ENCODE peak calls at places on chromosomes 4 and X, in eight cellular contexts. One of them, this sample, is unnamed.

GRCh38 chrX:68829594-68830485 is 1.0 kb downstream of the EFNB1 start:
- DNase-seq in GM12878: no peak
- DNase-seq in CD8-positive, alpha-beta T cell: no peak
- DNase-seq in astrocyte of the spinal cord: peak; percentile 29
- DNase-seq in IMR-90: peak; percentile 19
- DNase-seq in SK-N-SH: peak; percentile 49
- DNase-seq in upper lobe of right lung: no peak
- DNase-seq in lower leg skin: peak; percentile 87
- DNase-seq in this sample: no peak

GRCh38 chr4:127400736-127401346 is 231.9 kb upstream of the INTU start:
- DNase-seq in GM12878: peak; percentile 9
- DNase-seq in SK-N-SH: peak; percentile 28
- DNase-seq in upper lobe of right lung: no peak
- DNase-seq in astrocyte of the spinal cord: peak; percentile 85
- DNase-seq in IMR-90: peak; percentile 83
- DNase-seq in lower leg skin: no peak
- DNase-seq in CD8-positive, alpha-beta T cell: no peak
- DNase-seq in this sample: peak; percentile 83

GRCh38 chr4:137735561-137736104 is 203.3 kb upstream of the PCDH18 start:
- DNase-seq in GM12878: no peak
- DNase-seq in SK-N-SH: no peak
- DNase-seq in CD8-positive, alpha-beta T cell: no peak
- DNase-seq in lower leg skin: peak; percentile 58
- DNase-seq in astrocyte of the spinal cord: no peak
- DNase-seq in upper lobe of right lung: peak; percentile 20
- DNase-seq in IMR-90: no peak
- DNase-seq in this sample: no peak

GRCh38 chr4:113602829-113603228 is 158.7 kb downstream of the CAMK2D start:
- DNase-seq in upper lobe of right lung: no peak
- DNase-seq in lower leg skin: no peak
- DNase-seq in CD8-positive, alpha-beta T cell: no peak
- DNase-seq in SK-N-SH: no peak
- DNase-seq in GM12878: no peak
- DNase-seq in astrocyte of the spinal cord: no peak
- DNase-seq in IMR-90: no peak
- DNase-seq in this sample: no peak

GRCh38 chr4:182752158-182752910 is 164.9 kb downstream of the DCTD start:
- DNase-seq in SK-N-SH: no peak
- DNase-seq in astrocyte of the spinal cord: peak; percentile 79
- DNase-seq in IMR-90: peak; percentile 83
- DNase-seq in upper lobe of right lung: no peak
- DNase-seq in CD8-positive, alpha-beta T cell: no peak
- DNase-seq in GM12878: no peak
- DNase-seq in lower leg skin: no peak
- DNase-seq in this sample: peak; percentile 87

GRCh38 chr4:8353912-8354453 is 84.4 kb downstream of the HTRA3 start:
- DNase-seq in GM12878: no peak
- DNase-seq in lower leg skin: peak; percentile 79
- DNase-seq in CD8-positive, alpha-beta T cell: no peak
- DNase-seq in IMR-90: peak; percentile 78
- DNase-seq in upper lobe of right lung: peak; percentile 58
- DNase-seq in astrocyte of the spinal cord: peak; percentile 72
- DNase-seq in SK-N-SH: no peak
- DNase-seq in this sample: no peak

GRCh38 chr4:43918377-43918776 is 530.2 kb downstream of the KCTD8 start:
- DNase-seq in SK-N-SH: no peak
- DNase-seq in upper lobe of right lung: no peak
- DNase-seq in GM12878: no peak
- DNase-seq in IMR-90: no peak
- DNase-seq in CD8-positive, alpha-beta T cell: no peak
- DNase-seq in lower leg skin: no peak
- DNase-seq in astrocyte of the spinal cord: no peak
- DNase-seq in this sample: no peak

GRCh38 chrX:135632353-135632752 is 81.1 kb upstream of the CT45A1 start:
- DNase-seq in IMR-90: no peak
- DNase-seq in GM12878: peak; percentile 21
- DNase-seq in astrocyte of the spinal cord: no peak
- DNase-seq in upper lobe of right lung: no peak
- DNase-seq in lower leg skin: no peak
- DNase-seq in CD8-positive, alpha-beta T cell: no peak
- DNase-seq in SK-N-SH: no peak
- DNase-seq in this sample: no peak

GRCh38 chr4:148834804-148835598 is 392.8 kb upstream of the NR3C2 start:
- DNase-seq in IMR-90: peak; percentile 61
- DNase-seq in SK-N-SH: no peak
- DNase-seq in upper lobe of right lung: peak; percentile 72
- DNase-seq in astrocyte of the spinal cord: peak; percentile 36
- DNase-seq in GM12878: no peak
- DNase-seq in CD8-positive, alpha-beta T cell: no peak
- DNase-seq in lower leg skin: no peak
- DNase-seq in this sample: peak; percentile 73

GRCh38 chr4:169840554-169840953 is 82.8 kb upstream of the HPF1 start:
- DNase-seq in SK-N-SH: no peak
- DNase-seq in IMR-90: no peak
- DNase-seq in upper lobe of right lung: no peak
- DNase-seq in astrocyte of the spinal cord: no peak
- DNase-seq in lower leg skin: no peak
- DNase-seq in GM12878: no peak
- DNase-seq in CD8-positive, alpha-beta T cell: no peak
- DNase-seq in this sample: no peak

GRCh38 chr4:154612472-154613414 is at the start of gene FGG:
- DNase-seq in CD8-positive, alpha-beta T cell: no peak
- DNase-seq in GM12878: no peak
- DNase-seq in IMR-90: no peak
- DNase-seq in upper lobe of right lung: no peak
- DNase-seq in astrocyte of the spinal cord: no peak
- DNase-seq in SK-N-SH: no peak
- DNase-seq in lower leg skin: no peak
- DNase-seq in this sample: no peak

GRCh38 chr4:140789752-140790151 is 33.6 kb upstream of the TBC1D9 start:
- DNase-seq in astrocyte of the spinal cord: no peak
- DNase-seq in CD8-positive, alpha-beta T cell: no peak
- DNase-seq in lower leg skin: no peak
- DNase-seq in IMR-90: peak; percentile 12
- DNase-seq in SK-N-SH: no peak
- DNase-seq in upper lobe of right lung: no peak
- DNase-seq in GM12878: no peak
- DNase-seq in this sample: peak; percentile 57

GRCh38 chr4:11312389-11312788 is 116.3 kb downstream of the HS3ST1 start:
- DNase-seq in CD8-positive, alpha-beta T cell: no peak
- DNase-seq in lower leg skin: no peak
- DNase-seq in SK-N-SH: no peak
- DNase-seq in astrocyte of the spinal cord: peak; percentile 67
- DNase-seq in IMR-90: peak; percentile 1
- DNase-seq in upper lobe of right lung: no peak
- DNase-seq in GM12878: no peak
- DNase-seq in this sample: peak; percentile 66

GRCh38 chr4:1239141-1239948 is 9.6 kb downstream of the CTBP1 start:
- DNase-seq in CD8-positive, alpha-beta T cell: no peak
- DNase-seq in IMR-90: no peak
- DNase-seq in lower leg skin: peak; percentile 83
- DNase-seq in SK-N-SH: peak; percentile 20
- DNase-seq in GM12878: no peak
- DNase-seq in upper lobe of right lung: peak; percentile 56
- DNase-seq in astrocyte of the spinal cord: no peak
- DNase-seq in this sample: no peak

GRCh38 chrX:38279188-38279587 is 48.1 kb downstream of the RPGR start:
- DNase-seq in IMR-90: no peak
- DNase-seq in astrocyte of the spinal cord: peak; percentile 17
- DNase-seq in CD8-positive, alpha-beta T cell: no peak
- DNase-seq in lower leg skin: no peak
- DNase-seq in SK-N-SH: no peak
- DNase-seq in GM12878: no peak
- DNase-seq in upper lobe of right lung: no peak
- DNase-seq in this sample: no peak

GRCh38 chr4:107757860-107758476 is 37.9 kb upstream of the PAPSS1 start:
- DNase-seq in lower leg skin: no peak
- DNase-seq in SK-N-SH: peak; percentile 9
- DNase-seq in upper lobe of right lung: no peak
- DNase-seq in IMR-90: peak; percentile 44
- DNase-seq in GM12878: no peak
- DNase-seq in astrocyte of the spinal cord: peak; percentile 56
- DNase-seq in CD8-positive, alpha-beta T cell: no peak
- DNase-seq in this sample: peak; percentile 70

GRCh38 chr4:107757293-107757692 is 37.3 kb upstream of the PAPSS1 start:
- DNase-seq in lower leg skin: no peak
- DNase-seq in GM12878: no peak
- DNase-seq in CD8-positive, alpha-beta T cell: no peak
- DNase-seq in SK-N-SH: no peak
- DNase-seq in upper lobe of right lung: no peak
- DNase-seq in astrocyte of the spinal cord: no peak
- DNase-seq in IMR-90: no peak
- DNase-seq in this sample: no peak

GRCh38 chr4:107755841-107756356 is 35.9 kb upstream of the PAPSS1 start:
- DNase-seq in CD8-positive, alpha-beta T cell: no peak
- DNase-seq in SK-N-SH: no peak
- DNase-seq in astrocyte of the spinal cord: peak; percentile 12
- DNase-seq in GM12878: no peak
- DNase-seq in IMR-90: peak; percentile 10
- DNase-seq in lower leg skin: no peak
- DNase-seq in upper lobe of right lung: no peak
- DNase-seq in this sample: peak; percentile 17

DNA sequence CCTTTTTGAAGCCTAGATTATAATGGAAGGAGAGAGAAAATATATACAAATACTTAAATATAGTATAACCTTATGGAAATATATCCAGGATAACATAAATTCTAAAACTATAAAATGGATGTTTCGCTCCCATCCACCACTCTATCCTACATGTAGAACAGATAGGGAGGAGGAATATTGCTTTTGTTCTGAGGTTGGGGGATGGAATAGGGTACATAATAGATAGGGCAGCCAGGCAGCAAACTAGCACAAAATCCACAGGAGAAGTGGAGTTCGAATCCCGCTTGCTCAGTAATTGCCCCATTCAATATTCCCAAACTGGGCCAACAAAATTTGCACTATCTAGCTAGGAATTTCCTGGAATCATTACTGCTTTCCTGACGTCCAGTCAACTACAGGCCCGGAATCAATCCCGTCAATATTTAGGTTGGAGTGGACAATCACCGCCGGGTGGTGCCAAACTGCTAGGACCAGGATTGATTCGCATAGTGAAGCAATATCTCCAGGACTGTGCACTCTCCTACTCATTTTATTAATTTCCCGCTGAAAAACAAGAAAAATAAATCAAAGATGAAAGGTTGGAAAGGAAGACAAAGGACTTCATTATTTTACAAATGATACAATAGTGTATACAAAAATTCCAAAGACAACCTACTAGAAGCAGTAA is 40.4 kb upstream of the PAPSS1 start:
- DNase-seq in IMR-90: peak; percentile 5
- DNase-seq in lower leg skin: no peak
- DNase-seq in upper lobe of right lung: no peak
- DNase-seq in astrocyte of the spinal cord: no peak
- DNase-seq in SK-N-SH: peak; percentile 2
- DNase-seq in GM12878: no peak
- DNase-seq in CD8-positive, alpha-beta T cell: no peak
- DNase-seq in this sample: peak; percentile 45
- TF ChIP-seq CTCF in IMR-90: peak; percentile 31
- TF ChIP-seq CTCF in lower leg skin: no peak
- TF ChIP-seq CTCF in upper lobe of right lung: peak; percentile 36
- TF ChIP-seq CTCF in astrocyte of the spinal cord: no peak
- TF ChIP-seq CTCF in SK-N-SH: peak; percentile 34
- TF ChIP-seq CTCF in GM12878: no peak
- TF ChIP-seq CTCF in CD8-positive, alpha-beta T cell: no peak
- TF ChIP-seq CTCF in this sample: peak; percentile 39

GRCh38 chr4:95158626-95159025 is 390.1 kb downstream of the UNC5C start:
- DNase-seq in lower leg skin: no peak
- DNase-seq in CD8-positive, alpha-beta T cell: no peak
- DNase-seq in IMR-90: no peak
- DNase-seq in astrocyte of the spinal cord: no peak
- DNase-seq in upper lobe of right lung: no peak
- DNase-seq in GM12878: no peak
- DNase-seq in SK-N-SH: no peak
- DNase-seq in this sample: no peak

GRCh38 chr4:95156452-95156765 is 392.4 kb downstream of the UNC5C start:
- DNase-seq in IMR-90: no peak
- DNase-seq in astrocyte of the spinal cord: no peak
- DNase-seq in SK-N-SH: no peak
- DNase-seq in lower leg skin: no peak
- DNase-seq in CD8-positive, alpha-beta T cell: no peak
- DNase-seq in upper lobe of right lung: no peak
- DNase-seq in GM12878: no peak
- DNase-seq in this sample: no peak

GRCh38 chr4:95158045-95158444 is 390.7 kb downstream of the UNC5C start:
- DNase-seq in SK-N-SH: no peak
- DNase-seq in astrocyte of the spinal cord: no peak
- DNase-seq in upper lobe of right lung: no peak
- DNase-seq in IMR-90: no peak
- DNase-seq in lower leg skin: no peak
- DNase-seq in GM12878: no peak
- DNase-seq in CD8-positive, alpha-beta T cell: no peak
- DNase-seq in this sample: no peak

GRCh38 chr4:95153182-95153581 is 395.4 kb downstream of the BMPR1B start:
- DNase-seq in lower leg skin: no peak
- DNase-seq in SK-N-SH: no peak
- DNase-seq in CD8-positive, alpha-beta T cell: no peak
- DNase-seq in upper lobe of right lung: no peak
- DNase-seq in IMR-90: no peak
- DNase-seq in astrocyte of the spinal cord: no peak
- DNase-seq in GM12878: no peak
- DNase-seq in this sample: no peak

GRCh38 chr4:95155759-95156451 is 392.9 kb downstream of the UNC5C start:
- DNase-seq in CD8-positive, alpha-beta T cell: no peak
- DNase-seq in lower leg skin: no peak
- DNase-seq in GM12878: no peak
- DNase-seq in SK-N-SH: peak; percentile 41
- DNase-seq in astrocyte of the spinal cord: peak; percentile 70
- DNase-seq in upper lobe of right lung: no peak
- DNase-seq in IMR-90: peak; percentile 41
- DNase-seq in this sample: peak; percentile 62
- H3K4me3 ChIP-seq in CD8-positive, alpha-beta T cell: no peak overlapping the region
- H3K4me3 ChIP-seq in lower leg skin: no peak overlapping the region
- H3K4me3 ChIP-seq in GM12878: no peak overlapping the region
- H3K4me3 ChIP-seq in SK-N-SH: no peak overlapping the region
- H3K4me3 ChIP-seq in astrocyte of the spinal cord: no peak overlapping the region
- H3K4me3 ChIP-seq in upper lobe of right lung: no peak overlapping the region
- H3K4me3 ChIP-seq in IMR-90: no peak overlapping the region
- H3K4me3 ChIP-seq in this sample: no peak overlapping the region

DNA sequence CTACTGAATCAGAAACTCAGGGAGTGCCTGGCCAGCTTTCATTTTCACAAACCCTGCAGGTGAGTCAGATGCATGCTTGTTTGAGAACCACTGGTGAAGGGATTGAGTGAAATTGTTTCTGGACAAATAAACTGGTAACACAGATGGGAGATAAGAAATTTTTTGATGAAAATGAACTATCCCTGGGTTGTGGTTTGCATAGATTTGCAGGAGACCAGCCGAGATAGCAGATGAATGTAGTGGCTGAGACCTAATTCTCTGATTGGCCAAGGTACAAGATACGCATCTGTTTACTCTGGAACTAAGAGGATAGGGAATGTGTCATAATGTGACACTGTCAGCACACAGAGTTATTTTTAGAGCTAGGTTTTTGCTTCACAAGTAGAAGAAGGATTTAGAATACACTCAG is 117.8 kb upstream of the NOCT start:
- DNase-seq in lower leg skin: no peak
- DNase-seq in GM12878: no peak
- DNase-seq in upper lobe of right lung: no peak
- DNase-seq in IMR-90: peak; percentile 94
- DNase-seq in CD8-positive, alpha-beta T cell: no peak
- DNase-seq in SK-N-SH: peak; percentile 41
- DNase-seq in astrocyte of the spinal cord: peak; percentile 56
- DNase-seq in this sample: peak; percentile 58
- TF ChIP-seq CTCF in lower leg skin: no peak
- TF ChIP-seq CTCF in GM12878: no peak
- TF ChIP-seq CTCF in upper lobe of right lung: no peak
- TF ChIP-seq CTCF in IMR-90: no peak
- TF ChIP-seq CTCF in CD8-positive, alpha-beta T cell: no peak
- TF ChIP-seq CTCF in SK-N-SH: no peak
- TF ChIP-seq CTCF in astrocyte of the spinal cord: no peak
- TF ChIP-seq CTCF in this sample: no peak

GRCh38 chr4:40183615-40184411 is 13.0 kb upstream of the RHOH start:
- DNase-seq in SK-N-SH: no peak
- DNase-seq in astrocyte of the spinal cord: peak; percentile 53
- DNase-seq in lower leg skin: no peak
- DNase-seq in GM12878: no peak
- DNase-seq in IMR-90: no peak
- DNase-seq in CD8-positive, alpha-beta T cell: no peak
- DNase-seq in upper lobe of right lung: no peak
- DNase-seq in this sample: peak; percentile 27
- H3K4me3 ChIP-seq in SK-N-SH: no peak overlapping the region
- H3K4me3 ChIP-seq in astrocyte of the spinal cord: no peak overlapping the region
- H3K4me3 ChIP-seq in lower leg skin: no peak overlapping the region
- H3K4me3 ChIP-seq in GM12878: no peak overlapping the region
- H3K4me3 ChIP-seq in IMR-90: no peak overlapping the region
- H3K4me3 ChIP-seq in CD8-positive, alpha-beta T cell: no peak overlapping the region
- H3K4me3 ChIP-seq in upper lobe of right lung: no peak overlapping the region
- H3K4me3 ChIP-seq in this sample: no peak overlapping the region

This sample was measured in fibroblast of pulmonary artery.